ENCODE peak calls at places on chromosomes 11 and 22, in nine cellular contexts. One of them, this sample, is unnamed.

GRCh38 chr22:38220163-38220562 is 18.4 kb downstream of the MAFF start:
- DNase-seq in BJ: no peak
- DNase-seq in body of pancreas: no peak
- DNase-seq in AG10803: no peak
- DNase-seq in Panc1: no peak
- DNase-seq in A549: no peak
- DNase-seq in GM12865: no peak
- DNase-seq in mucosa of descending colon: no peak
- DNase-seq in fibroblast of mammary gland: no peak
- DNase-seq in this sample: no peak

GRCh38 chr11:118633979-118634378 is 26.6 kb downstream of the PHLDB1 start:
- DNase-seq in BJ: no peak
- DNase-seq in body of pancreas: no peak
- DNase-seq in AG10803: peak
- DNase-seq in Panc1: no peak
- DNase-seq in A549: no peak
- DNase-seq in GM12865: no peak
- DNase-seq in mucosa of descending colon: no peak
- DNase-seq in fibroblast of mammary gland: peak
- DNase-seq in this sample: no peak

GRCh38 chr11:110901441-110901840 is 189.2 kb upstream of the ARHGAP20 start:
- DNase-seq in BJ: no peak
- DNase-seq in body of pancreas: no peak
- DNase-seq in AG10803: no peak
- DNase-seq in Panc1: no peak
- DNase-seq in A549: no peak
- DNase-seq in GM12865: no peak
- DNase-seq in mucosa of descending colon: no peak
- DNase-seq in fibroblast of mammary gland: no peak
- DNase-seq in this sample: no peak

GRCh38 chr22:40510965-40511364 is 125.6 kb downstream of the MRTFA start:
- DNase-seq in BJ: no peak
- DNase-seq in body of pancreas: no peak
- DNase-seq in AG10803: no peak
- DNase-seq in Panc1: no peak
- DNase-seq in A549: no peak
- DNase-seq in GM12865: no peak
- DNase-seq in mucosa of descending colon: no peak
- DNase-seq in fibroblast of mammary gland: no peak
- DNase-seq in this sample: no peak

GRCh38 chr11:79919340-79919739 is 478.5 kb upstream of the TENM4 start:
- DNase-seq in BJ: no peak
- DNase-seq in body of pancreas: no peak
- DNase-seq in AG10803: no peak
- DNase-seq in Panc1: no peak
- DNase-seq in A549: no peak
- DNase-seq in GM12865: no peak
- DNase-seq in mucosa of descending colon: peak
- DNase-seq in fibroblast of mammary gland: no peak
- DNase-seq in this sample: no peak

GRCh38 chr11:12888525-12889158 is 120.5 kb upstream of the RASSF10 start:
- DNase-seq in BJ: peak
- DNase-seq in body of pancreas: peak
- DNase-seq in AG10803: peak
- DNase-seq in Panc1: peak
- DNase-seq in A549: peak
- DNase-seq in GM12865: peak
- DNase-seq in mucosa of descending colon: peak
- DNase-seq in fibroblast of mammary gland: peak
- DNase-seq in this sample: peak

GRCh38 chr11:18105802-18106574 is at the start of gene SAAL1:
- DNase-seq in BJ: no peak
- DNase-seq in body of pancreas: peak
- DNase-seq in AG10803: peak
- DNase-seq in Panc1: peak
- DNase-seq in A549: peak
- DNase-seq in GM12865: peak
- DNase-seq in mucosa of descending colon: peak
- DNase-seq in fibroblast of mammary gland: peak
- DNase-seq in this sample: peak

GRCh38 chr11:35567737-35568465 is 42.5 kb upstream of the PAMR1 start:
- DNase-seq in BJ: no peak
- DNase-seq in body of pancreas: peak
- DNase-seq in AG10803: peak
- DNase-seq in Panc1: no peak
- DNase-seq in A549: no peak
- DNase-seq in GM12865: no peak
- DNase-seq in mucosa of descending colon: no peak
- DNase-seq in fibroblast of mammary gland: no peak
- DNase-seq in this sample: no peak

GRCh38 chr11:72764503-72764902 is 12.3 kb upstream of the ARAP1 start:
- DNase-seq in BJ: no peak
- DNase-seq in body of pancreas: peak
- DNase-seq in AG10803: no peak
- DNase-seq in Panc1: no peak
- DNase-seq in A549: no peak
- DNase-seq in GM12865: no peak
- DNase-seq in mucosa of descending colon: peak
- DNase-seq in fibroblast of mammary gland: no peak
- DNase-seq in this sample: no peak

GRCh38 chr22:28154856-28155255 is 235.8 kb upstream of the PITPNB start:
- DNase-seq in BJ: no peak
- DNase-seq in body of pancreas: no peak
- DNase-seq in AG10803: peak
- DNase-seq in Panc1: no peak
- DNase-seq in A549: no peak
- DNase-seq in GM12865: no peak
- DNase-seq in mucosa of descending colon: no peak
- DNase-seq in fibroblast of mammary gland: no peak
- DNase-seq in this sample: no peak

GRCh38 chr22:27692243-27692642 is 109.3 kb downstream of the MN1 start:
- DNase-seq in BJ: no peak
- DNase-seq in body of pancreas: no peak
- DNase-seq in AG10803: peak
- DNase-seq in Panc1: no peak
- DNase-seq in A549: no peak
- DNase-seq in GM12865: no peak
- DNase-seq in mucosa of descending colon: no peak
- DNase-seq in fibroblast of mammary gland: no peak
- DNase-seq in this sample: no peak

GRCh38 chr11:110472858-110473257 is 43.1 kb downstream of the FDX1 start:
- DNase-seq in BJ: no peak
- DNase-seq in body of pancreas: no peak
- DNase-seq in AG10803: peak
- DNase-seq in Panc1: no peak
- DNase-seq in A549: no peak
- DNase-seq in GM12865: no peak
- DNase-seq in mucosa of descending colon: no peak
- DNase-seq in fibroblast of mammary gland: peak
- DNase-seq in this sample: peak

GRCh38 chr11:102272047-102272824 is 45.0 kb upstream of the BIRC3 start:
- DNase-seq in BJ: no peak
- DNase-seq in body of pancreas: no peak
- DNase-seq in AG10803: no peak
- DNase-seq in Panc1: no peak
- DNase-seq in A549: no peak
- DNase-seq in GM12865: no peak
- DNase-seq in mucosa of descending colon: no peak
- DNase-seq in fibroblast of mammary gland: no peak
- DNase-seq in this sample: no peak

GRCh38 chr11:94762208-94762607 is 5.9 kb upstream of the AMOTL1 start:
- DNase-seq in BJ: no peak
- DNase-seq in body of pancreas: peak
- DNase-seq in AG10803: no peak
- DNase-seq in Panc1: no peak
- DNase-seq in A549: no peak
- DNase-seq in GM12865: peak
- DNase-seq in mucosa of descending colon: no peak
- DNase-seq in fibroblast of mammary gland: no peak
- DNase-seq in this sample: peak

GRCh38 chr11:73359930-73360742 is 16.1 kb upstream of the RELT start:
- DNase-seq in BJ: no peak
- DNase-seq in body of pancreas: peak
- DNase-seq in AG10803: peak
- DNase-seq in Panc1: no peak
- DNase-seq in A549: peak
- DNase-seq in GM12865: no peak
- DNase-seq in mucosa of descending colon: no peak
- DNase-seq in fibroblast of mammary gland: peak
- DNase-seq in this sample: peak

GRCh38 chr11:83717551-83717950 is 431.4 kb upstream of the CCDC90B start:
- DNase-seq in BJ: no peak
- DNase-seq in body of pancreas: no peak
- DNase-seq in AG10803: no peak
- DNase-seq in Panc1: no peak
- DNase-seq in A549: no peak
- DNase-seq in GM12865: no peak
- DNase-seq in mucosa of descending colon: no peak
- DNase-seq in fibroblast of mammary gland: peak
- DNase-seq in this sample: no peak

GRCh38 chr22:45083659-45084305 is 74.0 kb upstream of the PHF21B start:
- DNase-seq in BJ: no peak
- DNase-seq in body of pancreas: no peak
- DNase-seq in AG10803: peak
- DNase-seq in Panc1: peak
- DNase-seq in A549: no peak
- DNase-seq in GM12865: no peak
- DNase-seq in mucosa of descending colon: no peak
- DNase-seq in fibroblast of mammary gland: peak
- DNase-seq in this sample: peak

GRCh38 chr11:114293201-114293711 is 2.9 kb upstream of the NNMT start:
- DNase-seq in BJ: no peak
- DNase-seq in body of pancreas: no peak
- DNase-seq in AG10803: peak
- DNase-seq in Panc1: no peak
- DNase-seq in A549: no peak
- DNase-seq in GM12865: no peak
- DNase-seq in mucosa of descending colon: no peak
- DNase-seq in fibroblast of mammary gland: peak
- DNase-seq in this sample: peak

GRCh38 chr11:103744496-103745153 is 291.8 kb upstream of the DDI1 start:
- DNase-seq in BJ: no peak
- DNase-seq in body of pancreas: no peak
- DNase-seq in AG10803: no peak
- DNase-seq in Panc1: no peak
- DNase-seq in A549: no peak
- DNase-seq in GM12865: peak
- DNase-seq in mucosa of descending colon: no peak
- DNase-seq in fibroblast of mammary gland: no peak
- DNase-seq in this sample: no peak

GRCh38 chr11:28770806-28771205 is 662.6 kb downstream of the METTL15 start:
- DNase-seq in BJ: no peak
- DNase-seq in body of pancreas: no peak
- DNase-seq in AG10803: no peak
- DNase-seq in Panc1: no peak
- DNase-seq in A549: no peak
- DNase-seq in GM12865: no peak
- DNase-seq in mucosa of descending colon: no peak
- DNase-seq in fibroblast of mammary gland: no peak
- DNase-seq in this sample: peak

GRCh38 chr11:24324211-24324610 is 172.6 kb upstream of the LUZP2 start:
- DNase-seq in BJ: no peak
- DNase-seq in body of pancreas: no peak
- DNase-seq in AG10803: no peak
- DNase-seq in Panc1: no peak
- DNase-seq in A549: no peak
- DNase-seq in GM12865: no peak
- DNase-seq in mucosa of descending colon: no peak
- DNase-seq in fibroblast of mammary gland: no peak
- DNase-seq in this sample: peak

GRCh38 chr11:64676253-64676615 is 46.8 kb downstream of the NRXN2 start:
- DNase-seq in BJ: no peak
- DNase-seq in body of pancreas: no peak
- DNase-seq in AG10803: no peak
- DNase-seq in Panc1: no peak
- DNase-seq in A549: no peak
- DNase-seq in GM12865: no peak
- DNase-seq in mucosa of descending colon: no peak
- DNase-seq in fibroblast of mammary gland: no peak
- DNase-seq in this sample: no peak
- H3K4me3 ChIP-seq in BJ: no peak
- H3K4me3 ChIP-seq in body of pancreas: no peak
- H3K4me3 ChIP-seq in AG10803: no peak
- H3K4me3 ChIP-seq in Panc1: no peak
- H3K4me3 ChIP-seq in A549: no peak
- H3K4me3 ChIP-seq in GM12865: no peak
- H3K4me3 ChIP-seq in mucosa of descending colon: no peak
- H3K4me3 ChIP-seq in fibroblast of mammary gland: no peak
- H3K4me3 ChIP-seq in this sample: no peak

DNA sequence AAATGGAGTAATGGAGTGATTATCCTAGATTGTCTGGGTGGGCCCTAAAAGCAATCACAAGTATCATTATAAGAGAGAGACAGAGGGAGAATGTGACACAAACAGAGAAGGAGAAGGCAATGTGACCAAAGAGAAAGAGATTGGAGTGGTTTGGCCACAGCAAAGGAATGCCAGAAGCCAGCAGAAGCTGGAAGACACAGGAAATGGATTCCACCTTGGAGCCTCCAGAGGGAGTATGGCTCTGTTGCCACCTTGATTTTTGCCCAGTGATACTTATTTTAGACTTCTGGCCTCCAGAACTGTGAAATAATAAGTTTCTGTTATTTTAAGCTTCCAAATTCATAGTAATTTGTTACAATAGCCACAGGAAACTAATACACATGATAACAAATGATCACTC is 36.8 kb upstream of the OR5P2 start:
- DNase-seq in BJ: no peak
- DNase-seq in body of pancreas: no peak
- DNase-seq in AG10803: no peak
- DNase-seq in Panc1: no peak
- DNase-seq in A549: no peak
- DNase-seq in GM12865: no peak
- DNase-seq in mucosa of descending colon: no peak
- DNase-seq in fibroblast of mammary gland: no peak
- DNase-seq in this sample: no peak
- TF ChIP-seq CTCF in BJ: peak
- TF ChIP-seq CTCF in body of pancreas: no peak
- TF ChIP-seq CTCF in AG10803: no peak
- TF ChIP-seq CTCF in Panc1: peak
- TF ChIP-seq CTCF in A549: no peak
- TF ChIP-seq CTCF in GM12865: no peak
- TF ChIP-seq CTCF in mucosa of descending colon: no peak
- TF ChIP-seq CTCF in fibroblast of mammary gland: no peak
- TF ChIP-seq CTCF in this sample: no peak

GRCh38 chr11:117220999-117221774 is 10.7 kb downstream of the PCSK7 start:
- DNase-seq in BJ: no peak
- DNase-seq in body of pancreas: peak
- DNase-seq in AG10803: no peak
- DNase-seq in Panc1: no peak
- DNase-seq in A549: no peak
- DNase-seq in GM12865: no peak
- DNase-seq in mucosa of descending colon: peak
- DNase-seq in fibroblast of mammary gland: peak
- DNase-seq in this sample: no peak
- H3K4me3 ChIP-seq in BJ: no peak
- H3K4me3 ChIP-seq in body of pancreas: no peak
- H3K4me3 ChIP-seq in AG10803: no peak
- H3K4me3 ChIP-seq in Panc1: no peak
- H3K4me3 ChIP-seq in A549: no peak
- H3K4me3 ChIP-seq in GM12865: no peak
- H3K4me3 ChIP-seq in mucosa of descending colon: no peak
- H3K4me3 ChIP-seq in fibroblast of mammary gland: no peak
- H3K4me3 ChIP-seq in this sample: no peak

GRCh38 chr11:58742981-58743880 is 11.5 kb upstream of the GLYAT start:
- DNase-seq in BJ: no peak
- DNase-seq in body of pancreas: no peak
- DNase-seq in AG10803: no peak
- DNase-seq in Panc1: no peak
- DNase-seq in A549: no peak
- DNase-seq in GM12865: peak
- DNase-seq in mucosa of descending colon: no peak
- DNase-seq in fibroblast of mammary gland: no peak
- DNase-seq in this sample: no peak
- TF ChIP-seq CTCF in BJ: no peak
- TF ChIP-seq CTCF in body of pancreas: no peak
- TF ChIP-seq CTCF in AG10803: no peak
- TF ChIP-seq CTCF in Panc1: peak
- TF ChIP-seq CTCF in A549: no peak
- TF ChIP-seq CTCF in GM12865: peak
- TF ChIP-seq CTCF in mucosa of descending colon: no peak
- TF ChIP-seq CTCF in fibroblast of mammary gland: peak
- TF ChIP-seq CTCF in this sample: no peak

This sample was measured in cardiac fibroblast.